ENCODE peak calls at places on chromosome 16, in four cellular contexts. Y, W, F and B are unnamed samples.
A peak's percentile ranks its signal among the peaks of the same experiment; 100 is the strongest.

GRCh38 chr16:17396762-17397498 is 73.8 kb downstream of the XYLT1 start:
- DNase-seq in Y (no peak), W (no peak), F (no peak), B (no peak)

GRCh38 chr16:57534881-57535658 is 1.3 kb downstream of the CCDC102A start:
- DNase-seq in Y (no peak), W (no peak), F (no peak), B (no peak)

GRCh38 chr16:50478773-50479149 is 69.4 kb upstream of the NKD1 start:
- DNase-seq in Y (no peak), W (no peak), F (no peak), B (no peak)

GRCh38 chr16:83200005-83200779 is 573.4 kb downstream of the CDH13 start:
- DNase-seq in Y (peak; percentile 16), W (no peak), F (no peak), B (no peak)

GRCh38 chr16:80931985-80932720 is 74.5 kb downstream of the CMC2 start:
- DNase-seq in Y (peak; percentile 71), W (no peak), F (peak; percentile 23), B (no peak)

GRCh38 chr16:10920726-10921427 is 21.4 kb downstream of the DEXI start:
- DNase-seq in Y (no peak), W (no peak), F (no peak), B (no peak)

GRCh38 chr16:27698266-27698665 is 148.3 kb downstream of the KATNIP start:
- DNase-seq in Y (no peak), W (no peak), F (no peak), B (peak; percentile 62)

GRCh38 chr16:67429053-67429798 is 1.7 kb upstream of the HSD11B2 start:
- DNase-seq in Y (no peak), W (no peak), F (peak; percentile 79), B (no peak)

GRCh38 chr16:24839347-24839972 is 6.3 kb upstream of the SLC5A11 start:
- DNase-seq in Y (no peak), W (no peak), F (no peak), B (no peak)

GRCh38 chr16:57424599-57424998 is 20.0 kb downstream of the CCL17 start:
- DNase-seq in Y (no peak), W (no peak), F (no peak), B (no peak)

GRCh38 chr16:48978501-48978900 is 303.1 kb downstream of the CBLN1 start:
- DNase-seq in Y (no peak), W (no peak), F (no peak), B (no peak)

GRCh38 chr16:50002190-50002589 is 22.8 kb upstream of the CNEP1R1 start:
- DNase-seq in Y (no peak), W (no peak), F (no peak), B (no peak)

GRCh38 chr16:47925811-47926460 is 229.9 kb downstream of the ABCC12 start:
- DNase-seq in Y (no peak), W (no peak), F (no peak), B (no peak)

GRCh38 chr16:57912529-57913260 is 58.2 kb downstream of the CNGB1 start:
- DNase-seq in Y (no peak), W (no peak), F (no peak), B (no peak)

GRCh38 chr16:27721548-27722265 is 171.8 kb downstream of the KATNIP start:
- DNase-seq in Y (no peak), W (no peak), F (peak; percentile 33), B (no peak)

GRCh38 chr16:27450836-27451341 is 48.9 kb downstream of the IL21R start:
- DNase-seq in Y (no peak), W (peak; percentile 68), F (no peak), B (no peak)

GRCh38 chr16:8877894-8878522 is 4.1 kb upstream of the LITAFD start:
- DNase-seq in Y (no peak), W (no peak), F (no peak), B (no peak)

GRCh38 chr16:11977206-11978041 is 890 bp downstream of the SNX29 start:
- DNase-seq in Y (peak; percentile 51), W (no peak), F (no peak), B (peak; percentile 41)

GRCh38 chr16:81940781-81941560 is 70.3 kb downstream of the SDR42E1 start:
- DNase-seq in Y (peak; percentile 73), W (no peak), F (peak; percentile 47), B (no peak)

GRCh38 chr16:85916141-85916890 is 17.4 kb downstream of the IRF8 start:
- DNase-seq in Y (no peak), W (no peak), F (peak; percentile 62), B (peak; percentile 47)

GRCh38 chr16:66420396-66420795 is 6.7 kb upstream of the BEAN1 start:
- DNase-seq in Y (no peak), W (no peak), F (no peak), B (no peak)

GRCh38 chr16:30027588-30028437 is 3.3 kb downstream of the TLCD3B start:
- DNase-seq in Y (no peak), W (no peak), F (no peak), B (no peak)

GRCh38 chr16:70430667-70431536 is 8.0 kb downstream of the ST3GAL2 start:
- DNase-seq in Y (no peak), W (peak; percentile 99), F (peak; percentile 48), B (peak; percentile 72)

GRCh38 chr16:9159839-9160550 is 68.6 kb downstream of the HAPSTR1 start:
- DNase-seq in Y (peak; percentile 83), W (peak; percentile 4), F (peak; percentile 67), B (peak; percentile 72)

GRCh38 chr16:70395345-70395901 is 43.5 kb downstream of the ST3GAL2 start:
- DNase-seq in Y (peak; percentile 75), W (no peak), F (peak; percentile 72), B (peak; percentile 85)

GRCh38 chr16:49854227-49855203 is 1.4 kb downstream of the ZNF423 start:
- DNase-seq in Y (no peak), W (no peak), F (no peak), B (no peak)

GRCh38 chr16:75224281-75224680 is 5.5 kb downstream of the CTRB1 start:
- DNase-seq in Y (no peak), W (no peak), F (no peak), B (no peak)

GRCh38 chr16:87241135-87241771 is 75.9 kb downstream of the C16orf95 start:
- DNase-seq in Y (no peak), W (no peak), F (peak; percentile 67), B (no peak)

GRCh38 chr16:57475711-57476339 is 10.5 kb downstream of the DOK4 start:
- DNase-seq in Y (peak; percentile 82), W (no peak), F (peak; percentile 69), B (peak; percentile 91)

GRCh38 chr16:55929184-55929583 is 54.0 kb upstream of the CES5A start:
- DNase-seq in Y (no peak), W (no peak), F (no peak), B (no peak)

GRCh38 chr16:21650517-21650916 is 1.9 kb downstream of the IGSF6 start:
- DNase-seq in Y (no peak), W (no peak), F (no peak), B (no peak)

GRCh38 chr16:6096931-6097665 is 999.5 kb upstream of the EEF2KMT start:
- DNase-seq in Y (no peak), W (no peak), F (no peak), B (no peak)

GRCh38 chr16:19488213-19488640 is 33.7 kb downstream of the GDE1 start:
- DNase-seq in Y (no peak), W (no peak), F (no peak), B (peak; percentile 78)

GRCh38 chr16:71671165-71671564 is 45.2 kb downstream of the MARVELD3 start:
- DNase-seq in Y (no peak), W (no peak), F (peak; percentile 18), B (no peak)

GRCh38 chr16:71669926-71670536 is 44.0 kb downstream of the MARVELD3 start:
- DNase-seq in Y (peak; percentile 18), W (no peak), F (no peak), B (no peak)

GRCh38 chr16:71672125-71672524 is 46.1 kb downstream of the MARVELD3 start:
- DNase-seq in Y (no peak), W (no peak), F (no peak), B (no peak)

GRCh38 chr16:71673190-71673956 is 47.4 kb downstream of the MARVELD3 start:
- DNase-seq in Y (no peak), W (no peak), F (no peak), B (no peak)

DNA sequence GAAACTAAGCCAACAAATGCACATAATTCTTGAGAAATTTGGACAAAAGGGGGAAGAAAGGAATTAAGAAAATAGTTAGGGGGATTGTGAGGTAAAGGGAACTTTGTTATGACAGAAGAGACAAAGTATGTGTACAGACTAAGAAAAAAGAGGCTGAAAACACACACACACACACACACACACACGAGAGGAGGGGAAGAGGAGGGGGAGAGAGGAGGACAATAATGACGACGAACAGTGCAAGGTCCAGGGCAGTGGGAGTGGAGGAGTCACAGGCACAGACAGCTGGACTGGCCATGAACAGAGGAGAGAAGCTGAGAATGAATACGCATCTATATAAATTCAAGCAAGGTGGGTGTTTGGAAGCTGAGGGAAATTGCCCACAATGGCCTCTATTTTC is 44.6 kb downstream of the MARVELD3 start:
- DNase-seq in Y (no peak), W (no peak), F (peak; percentile 94), B (no peak)
- TF ChIP-seq CHD4 in Y (no peak), W (no peak), F (no peak), B (no peak)

GRCh38 chr16:2702871-2703745 is 16.9 kb downstream of the PRSS27 start:
- DNase-seq in Y (no peak), W (no peak), F (no peak), B (no peak)
- TF ChIP-seq CHD4 in Y (no peak), W (no peak), F (no peak), B (no peak)

GRCh38 chr16:88948781-88949490 is 28.1 kb downstream of the CBFA2T3 start:
- DNase-seq in Y (peak; percentile 32), W (no peak), F (no peak), B (no peak)
- TF ChIP-seq CHD4 in Y (no peak), W (no peak), F (no peak), B (no peak)

DNA sequence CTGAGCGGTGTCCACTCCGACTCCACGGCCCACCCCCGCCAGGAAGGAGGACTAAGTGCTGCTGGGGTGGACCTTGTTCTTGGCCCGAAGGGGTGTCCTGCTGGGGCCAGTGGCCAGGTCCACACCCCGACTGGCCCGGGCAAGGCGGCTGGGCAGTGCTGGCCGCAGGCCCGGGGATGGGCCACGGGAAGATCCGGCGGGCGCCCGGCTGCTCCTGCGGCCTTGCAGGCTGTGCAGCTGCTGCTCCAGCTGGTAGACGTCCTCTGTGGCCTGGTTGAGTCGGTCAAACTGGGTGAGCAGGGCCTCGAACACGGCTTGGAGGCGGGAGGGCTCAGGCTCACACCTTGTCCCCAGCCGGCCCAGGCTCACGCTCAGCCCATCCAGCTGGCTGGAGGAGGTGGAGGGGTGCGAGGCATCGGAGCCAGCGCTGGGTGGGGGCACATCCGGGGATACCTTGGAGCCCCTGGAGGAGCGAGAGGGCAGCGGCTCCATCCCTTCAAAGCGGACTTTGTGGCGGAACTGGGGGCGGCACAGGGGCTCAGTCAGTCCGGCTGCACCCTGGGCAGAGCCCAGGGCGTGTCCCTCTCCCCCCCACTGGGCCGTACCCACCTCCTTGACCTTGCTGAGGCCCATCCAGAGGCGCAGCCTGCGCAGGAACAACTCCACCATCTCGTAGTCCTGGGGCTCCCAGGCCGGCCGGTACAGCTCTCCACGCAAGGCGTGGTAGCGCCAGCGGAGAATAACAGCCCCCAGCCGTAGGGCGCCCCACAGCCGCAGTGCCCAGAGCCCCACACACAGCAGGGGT is 42.1 kb downstream of the TSC2 start:
- DNase-seq in Y (no peak), W (no peak), F (no peak), B (no peak)
- TF ChIP-seq CHD4 in Y (no peak), W (no peak), F (no peak), B (no peak)

DNA sequence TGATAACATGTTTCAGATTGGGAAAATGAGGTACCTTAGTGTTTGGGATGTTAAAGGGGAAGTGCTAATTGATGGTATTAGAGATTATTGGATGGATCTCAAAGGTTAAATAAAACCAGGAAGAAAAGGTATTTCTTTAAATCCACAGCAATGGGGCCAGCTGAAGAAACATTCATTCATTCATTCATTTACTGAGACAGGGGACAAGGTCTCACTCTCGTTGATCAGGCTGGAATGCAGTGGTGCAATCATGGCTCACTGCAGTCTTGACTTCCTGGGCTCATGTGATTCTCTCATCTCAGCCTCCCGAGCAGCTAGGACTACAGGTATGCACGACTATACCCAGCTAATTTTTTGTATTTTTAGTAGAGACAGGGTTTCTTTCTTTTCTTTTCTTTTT is 19.8 kb downstream of the EARS2 start:
- DNase-seq in Y (no peak), W (no peak), F (peak; percentile 83), B (no peak)
- TF ChIP-seq CHD4 in Y (no peak), W (no peak), F (no peak), B (no peak)